ENCODE peak calls at places on chromosome 18, in nine cellular contexts. K, O, W, F, E, I, S, M and C are unnamed samples.

GRCh38 chr18:71036783-71037182 is 747.9 kb downstream of the SOCS6 start:
- DNase-seq in K (no peak), O (no peak), W (no peak), F (peak), E (no peak), I (peak), S (no peak), M (no peak), C (no peak)

GRCh38 chr18:59042477-59042842 is 97.2 kb upstream of the SEC11C start:
- DNase-seq in K (no peak), O (no peak), W (no peak), F (no peak), E (no peak), I (no peak), S (no peak), M (no peak), C (no peak)

GRCh38 chr18:34976084-34976483 is 65.1 kb upstream of the MAPRE2 start:
- DNase-seq in K (no peak), O (no peak), W (peak), F (no peak), E (no peak), I (no peak), S (peak), M (peak), C (no peak)

GRCh38 chr18:23498877-23499570 is 4.3 kb upstream of the RMC1 start:
- DNase-seq in K (peak), O (peak), W (peak), F (peak), E (peak), I (peak), S (peak), M (peak), C (peak)

GRCh38 chr18:66993492-66993891 is 389.6 kb upstream of the CDH19 start:
- DNase-seq in K (no peak), O (no peak), W (no peak), F (peak), E (no peak), I (peak), S (no peak), M (no peak), C (no peak)

GRCh38 chr18:9117980-9118841 is 15.7 kb downstream of the NDUFV2 start:
- DNase-seq in K (peak), O (no peak), W (no peak), F (no peak), E (no peak), I (no peak), S (no peak), M (no peak), C (no peak)

GRCh38 chr18:23671564-23671963 is 8.9 kb upstream of the ANKRD29 start:
- DNase-seq in K (no peak), O (no peak), W (no peak), F (no peak), E (no peak), I (no peak), S (no peak), M (peak), C (no peak)

GRCh38 chr18:79567481-79568147 is 112.0 kb upstream of the CTDP1 start:
- DNase-seq in K (no peak), O (peak), W (no peak), F (no peak), E (peak), I (no peak), S (peak), M (peak), C (peak)

GRCh38 chr18:78699516-78699915 is 280.1 kb upstream of the SALL3 start:
- DNase-seq in K (no peak), O (peak), W (no peak), F (no peak), E (no peak), I (no peak), S (no peak), M (peak), C (no peak)

GRCh38 chr18:657998-658946 is 819 bp downstream of the TYMS start:
- DNase-seq in K (no peak), O (peak), W (peak), F (peak), E (peak), I (peak), S (peak), M (peak), C (peak)

GRCh38 chr18:49638209-49638785 is 76.4 kb downstream of the LIPG start:
- DNase-seq in K (no peak), O (no peak), W (no peak), F (no peak), E (no peak), I (no peak), S (no peak), M (peak), C (no peak)

GRCh38 chr18:63316612-63317555 is 2.7 kb downstream of the BCL2 start:
- DNase-seq in K (no peak), O (no peak), W (peak), F (peak), E (no peak), I (no peak), S (no peak), M (no peak), C (no peak)
- H3K27ac ChIP-seq in K (peak), O (peak), W (peak), F (no peak), E (peak), I (no peak), S (no peak), M (peak), C (peak)

GRCh38 chr18:55575949-55576348 is 12.0 kb downstream of the TCF4 start:
- DNase-seq in K (no peak), O (no peak), W (no peak), F (no peak), E (no peak), I (no peak), S (no peak), M (no peak), C (no peak)

GRCh38 chr18:55579888-55580287 is 8.1 kb downstream of the TCF4 start:
- DNase-seq in K (no peak), O (no peak), W (no peak), F (no peak), E (no peak), I (no peak), S (no peak), M (no peak), C (no peak)

GRCh38 chr18:55575066-55575465 is 12.9 kb downstream of the TCF4 start:
- DNase-seq in K (no peak), O (no peak), W (no peak), F (no peak), E (no peak), I (no peak), S (no peak), M (no peak), C (no peak)

GRCh38 chr18:55579471-55579870 is 8.5 kb downstream of the TCF4 start:
- DNase-seq in K (no peak), O (no peak), W (no peak), F (no peak), E (no peak), I (no peak), S (no peak), M (no peak), C (no peak)

GRCh38 chr18:55577812-55578539 is 10.0 kb downstream of the TCF4 start:
- DNase-seq in K (no peak), O (no peak), W (no peak), F (no peak), E (no peak), I (peak), S (no peak), M (no peak), C (no peak)
- H3K4me3 ChIP-seq in K (no peak), O (no peak), W (no peak), F (no peak), E (no peak), I (no peak), S (no peak), M (no peak), C (no peak)

GRCh38 chr18:13095466-13095865 is 104.3 kb downstream of the CEP192 start:
- DNase-seq in K (no peak), O (no peak), W (no peak), F (no peak), E (no peak), I (no peak), S (no peak), M (no peak), C (no peak)
- H3K27ac ChIP-seq in K (no peak), O (no peak), W (no peak), F (no peak), E (no peak), I (no peak), S (no peak), M (no peak), C (no peak)

GRCh38 chr18:36724591-36725001 is 104.2 kb downstream of the TPGS2 start:
- DNase-seq in K (no peak), O (no peak), W (peak), F (no peak), E (peak), I (no peak), S (no peak), M (no peak), C (no peak)
- H3K4me3 ChIP-seq in K (no peak), O (no peak), W (no peak), F (no peak), E (no peak), I (no peak), S (no peak), M (peak), C (no peak)

GRCh38 chr18:10588975-10589374 is 63.1 kb downstream of the NAPG start:
- DNase-seq in K (no peak), O (no peak), W (no peak), F (peak), E (no peak), I (no peak), S (no peak), M (no peak), C (no peak)
- H3K27ac ChIP-seq in K (no peak), O (no peak), W (no peak), F (no peak), E (no peak), I (no peak), S (no peak), M (no peak), C (no peak)